ENCODE peak calls at places on chromosomes 12 and 14, in five cellular contexts. F is NCI-H1694; L is HEK293T; I is activated CD4-positive, alpha-beta T cell treated with anti-CD3 and anti-CD28 coated beads, Interleukin-2, amount 50 U/mL, for 1 hour; B is stimulated activated CD4-positive, alpha-beta T cell treated with anti-CD3 and anti-CD28 coated beads, Interleukin-4, amount 100 ng/mL, for 48 hours. S is an unnamed sample.

GRCh38 chr14:60653388-60653690 is 4.1 kb upstream of the SIX1 start:
- DNase-seq in L (no peak), F (no peak), B (no peak), I (no peak), S (no peak)

GRCh38 chr12:102534899-102535298 is 54.5 kb upstream of the IGF1 start:
- DNase-seq in I (no peak), L (no peak), B (no peak), F (no peak), S (no peak)

GRCh38 chr12:96241484-96242256 is 47.5 kb downstream of the ELK3 start:
- DNase-seq in B (no peak), I (peak), F (no peak), L (no peak), S (no peak)

GRCh38 chr14:46985529-46986137 is 334.1 kb upstream of the RPL10L start:
- DNase-seq in L (no peak), I (no peak), F (no peak), B (no peak), S (no peak)

GRCh38 chr12:100476013-100476751 is 2.5 kb downstream of the NR1H4 start:
- DNase-seq in B (no peak), L (no peak), F (no peak), I (no peak), S (no peak)

GRCh38 chr12:126086242-126086641 is 1021.0 kb downstream of the AACS start:
- DNase-seq in B (no peak), F (no peak), I (no peak), L (no peak), S (no peak)

GRCh38 chr12:48197967-48198618 is 5.0 kb downstream of the OR10AD1 start:
- DNase-seq in I (peak), F (no peak), B (peak), L (peak), S (peak)

GRCh38 chr12:99772274-99772673 is 124.7 kb downstream of the GARIN6 start:
- DNase-seq in I (no peak), L (no peak), B (no peak), F (no peak), S (no peak)

GRCh38 chr14:101412741-101413140 is 148.6 kb upstream of the DIO3 start:
- DNase-seq in L (no peak), F (no peak), I (no peak), B (no peak), S (no peak)

GRCh38 chr12:30134229-30134628 is 350.5 kb upstream of the TMTC1 start:
- DNase-seq in L (peak), F (no peak), I (no peak), B (no peak), S (no peak)

GRCh38 chr12:120286768-120287490 is 4.8 kb downstream of the RNU4-2 start:
- DNase-seq in L (no peak), I (no peak), F (no peak), B (no peak), S (no peak)

S was measured in activated naive CD4-positive, alpha-beta T cell treated with anti-CD3 and anti-CD28 coated beads, Interleukin-2, amount 50 U/mL, for 16 hours.